ENCODE peak calls at places on chromosomes 12 and 14, in five cellular contexts. One of them, this sample, is unnamed. For H3K27me3, the result is how much of the 10 kb centered on the place peaks cover.

GRCh38 chr12:52608161-52608560 is 6.9 kb upstream of the KRT72 start:
- DNase-seq in pancreas: no peak
- DNase-seq in body of pancreas: no peak
- DNase-seq in brain microvascular endothelial cell: no peak
- DNase-seq in astrocyte: no peak
- DNase-seq in this sample: no peak

GRCh38 chr12:67772276-67773169 is 124.0 kb downstream of the DYRK2 start:
- DNase-seq in pancreas: no peak
- DNase-seq in astrocyte: peak
- DNase-seq in brain microvascular endothelial cell: peak
- DNase-seq in body of pancreas: no peak
- DNase-seq in this sample: no peak

GRCh38 chr12:26723379-26724308 is 109.3 kb downstream of the ITPR2 start:
- DNase-seq in pancreas: no peak
- DNase-seq in astrocyte: peak
- DNase-seq in brain microvascular endothelial cell: peak
- DNase-seq in body of pancreas: no peak
- DNase-seq in this sample: peak

GRCh38 chr14:81310606-81311005 is 89.5 kb downstream of the STON2 start:
- DNase-seq in body of pancreas: no peak
- DNase-seq in brain microvascular endothelial cell: no peak
- DNase-seq in astrocyte: no peak
- DNase-seq in pancreas: no peak
- DNase-seq in this sample: no peak

GRCh38 chr12:130557876-130558770 is 158.0 kb downstream of the RIMBP2 start:
- DNase-seq in astrocyte: no peak
- DNase-seq in pancreas: no peak
- DNase-seq in brain microvascular endothelial cell: no peak
- DNase-seq in body of pancreas: no peak
- DNase-seq in this sample: no peak

GRCh38 chr12:114995891-114996290 is 311.9 kb upstream of the TBX3 start:
- DNase-seq in body of pancreas: no peak
- DNase-seq in astrocyte: peak
- DNase-seq in pancreas: no peak
- DNase-seq in brain microvascular endothelial cell: peak
- DNase-seq in this sample: no peak

GRCh38 chr12:45282411-45282810 is 66.5 kb downstream of the ANO6 start:
- DNase-seq in body of pancreas: no peak
- DNase-seq in brain microvascular endothelial cell: no peak
- DNase-seq in astrocyte: no peak
- DNase-seq in pancreas: no peak
- DNase-seq in this sample: no peak

GRCh38 chr12:132717531-132718387 is 7.1 kb downstream of the PGAM5 start:
- DNase-seq in body of pancreas: no peak
- DNase-seq in pancreas: no peak
- DNase-seq in brain microvascular endothelial cell: no peak
- DNase-seq in astrocyte: no peak
- DNase-seq in this sample: no peak

GRCh38 chr14:88002421-88002820 is 2.5 kb upstream of the GPR65 start:
- DNase-seq in body of pancreas: no peak
- DNase-seq in astrocyte: no peak
- DNase-seq in brain microvascular endothelial cell: no peak
- DNase-seq in pancreas: no peak
- DNase-seq in this sample: no peak

GRCh38 chr14:75800792-75801191 is 139.7 kb downstream of the TTLL5 start:
- DNase-seq in astrocyte: no peak
- DNase-seq in pancreas: no peak
- DNase-seq in body of pancreas: no peak
- DNase-seq in brain microvascular endothelial cell: no peak
- DNase-seq in this sample: no peak

GRCh38 chr14:96176811-96177211 is 27.8 kb upstream of the BDKRB2 start:
- DNase-seq in astrocyte: peak
- DNase-seq in body of pancreas: peak
- DNase-seq in brain microvascular endothelial cell: peak
- DNase-seq in pancreas: no peak
- DNase-seq in this sample: peak

GRCh38 chr12:44031472-44032185 is 195.7 kb downstream of the TMEM117 start:
- DNase-seq in astrocyte: peak
- DNase-seq in pancreas: no peak
- DNase-seq in body of pancreas: no peak
- DNase-seq in brain microvascular endothelial cell: no peak
- DNase-seq in this sample: peak

GRCh38 chr14:104139460-104140212 is 1.2 kb downstream of the KIF26A start:
- DNase-seq in astrocyte: no peak
- DNase-seq in brain microvascular endothelial cell: no peak
- DNase-seq in pancreas: peak
- DNase-seq in body of pancreas: peak
- DNase-seq in this sample: no peak

GRCh38 chr12:75933136-75933535 is 98.4 kb downstream of the PHLDA1 start:
- DNase-seq in body of pancreas: no peak
- DNase-seq in brain microvascular endothelial cell: peak
- DNase-seq in astrocyte: peak
- DNase-seq in pancreas: no peak
- DNase-seq in this sample: peak

GRCh38 chr12:47337581-47337980 is 257.8 kb upstream of the AMIGO2 start:
- DNase-seq in astrocyte: no peak
- DNase-seq in brain microvascular endothelial cell: no peak
- DNase-seq in pancreas: no peak
- DNase-seq in body of pancreas: no peak
- DNase-seq in this sample: no peak

GRCh38 chr14:91998667-91999570 is 40.9 kb downstream of the TRIP11 start:
- DNase-seq in astrocyte: no peak
- DNase-seq in brain microvascular endothelial cell: no peak
- DNase-seq in body of pancreas: no peak
- DNase-seq in pancreas: no peak
- DNase-seq in this sample: no peak

GRCh38 chr14:21066882-21067502 is 3.1 kb upstream of the ARHGEF40 start:
- DNase-seq in astrocyte: no peak
- DNase-seq in body of pancreas: no peak
- DNase-seq in brain microvascular endothelial cell: no peak
- DNase-seq in pancreas: no peak
- DNase-seq in this sample: peak

GRCh38 chr14:89509891-89510290 is 92.9 kb upstream of the FOXN3 start:
- DNase-seq in pancreas: no peak
- DNase-seq in body of pancreas: no peak
- DNase-seq in brain microvascular endothelial cell: peak
- DNase-seq in astrocyte: peak
- DNase-seq in this sample: no peak

DNA sequence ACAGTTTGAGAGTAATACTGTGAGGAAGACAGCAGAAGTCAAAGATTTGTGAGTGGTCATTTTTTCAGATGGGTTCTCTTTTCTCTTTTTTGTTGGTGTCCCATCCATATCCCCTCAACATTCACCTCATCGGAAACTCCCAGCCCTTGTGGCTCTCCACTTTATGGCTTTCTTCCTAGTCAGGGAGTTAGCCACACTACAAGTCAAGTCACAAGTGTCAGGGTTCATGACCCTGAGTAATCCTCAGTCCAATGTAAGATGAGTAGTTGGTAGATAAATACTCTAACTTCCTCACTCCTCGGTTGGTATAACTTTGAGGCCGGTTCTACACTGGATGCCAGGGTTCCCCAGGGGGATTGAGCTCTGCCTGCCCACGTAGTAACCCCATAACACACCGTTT is 41.4 kb downstream of the PTGER2 start:
- DNase-seq in pancreas: no peak
- DNase-seq in astrocyte: no peak
- DNase-seq in body of pancreas: no peak
- DNase-seq in brain microvascular endothelial cell: no peak
- DNase-seq in this sample: no peak
- H3K4me3 ChIP-seq in pancreas: no peak
- H3K4me3 ChIP-seq in astrocyte: peak
- H3K4me3 ChIP-seq in body of pancreas: no peak
- H3K4me3 ChIP-seq in brain microvascular endothelial cell: no peak
- H3K4me3 ChIP-seq in this sample: no peak

DNA sequence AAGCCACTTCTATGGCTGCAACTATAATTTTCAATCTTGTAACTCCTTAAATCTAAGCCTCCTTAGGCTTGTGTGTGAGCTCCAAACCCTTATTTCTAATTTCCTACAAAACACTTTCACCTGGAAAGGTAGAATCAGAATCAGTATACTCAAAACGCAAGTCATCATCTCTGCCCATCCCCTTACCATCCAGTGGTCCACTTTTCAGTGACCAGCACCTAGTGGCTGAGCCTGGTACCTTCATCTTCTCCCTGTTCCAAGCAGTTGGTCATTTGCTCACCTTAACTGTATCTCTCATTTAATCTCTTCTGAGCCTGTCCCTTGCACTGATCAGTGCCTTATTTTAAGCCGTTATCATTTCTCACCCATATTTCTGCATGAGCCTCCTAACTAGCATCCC is 107.9 kb downstream of the PPM1H start:
- DNase-seq in brain microvascular endothelial cell: no peak
- DNase-seq in astrocyte: no peak
- DNase-seq in body of pancreas: no peak
- DNase-seq in pancreas: no peak
- DNase-seq in this sample: no peak
- TF ChIP-seq CTCF in brain microvascular endothelial cell: peak
- TF ChIP-seq CTCF in astrocyte: peak
- TF ChIP-seq CTCF in body of pancreas: no peak
- TF ChIP-seq CTCF in pancreas: no peak
- TF ChIP-seq CTCF in this sample: peak

DNA sequence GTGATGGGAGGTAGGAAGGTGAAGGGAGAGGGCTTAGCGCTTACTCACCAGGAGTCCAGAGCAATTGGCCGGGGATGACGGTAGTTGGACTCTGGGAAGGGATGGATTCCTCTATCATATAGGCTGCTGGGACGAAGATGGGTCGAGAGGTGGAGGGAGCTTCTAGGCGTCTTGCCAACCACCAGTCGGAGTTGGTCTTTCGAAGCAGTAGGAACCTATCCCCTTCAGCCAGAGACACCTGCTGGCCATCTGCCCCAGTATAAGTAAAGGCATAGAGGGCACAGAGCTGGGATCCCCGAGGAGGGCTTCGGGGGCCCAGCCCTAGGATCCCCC is 657 bp downstream of the ARHGAP9 start:
- DNase-seq in brain microvascular endothelial cell: no peak
- DNase-seq in astrocyte: no peak
- DNase-seq in pancreas: no peak
- DNase-seq in body of pancreas: no peak
- DNase-seq in this sample: no peak
- H3K27me3 ChIP-seq in brain microvascular endothelial cell: under half
- H3K27me3 ChIP-seq in astrocyte: under half
- H3K27me3 ChIP-seq in pancreas: under half
- H3K27me3 ChIP-seq in body of pancreas: under half
- H3K27me3 ChIP-seq in this sample: under half

GRCh38 chr14:69767369-69767999 is 542 bp downstream of the SRSF5 start:
- DNase-seq in body of pancreas: peak
- DNase-seq in brain microvascular endothelial cell: peak
- DNase-seq in astrocyte: peak
- DNase-seq in pancreas: peak
- DNase-seq in this sample: peak

GRCh38 chr14:69770559-69770958 is 3.6 kb downstream of the SRSF5 start:
- DNase-seq in body of pancreas: no peak
- DNase-seq in astrocyte: no peak
- DNase-seq in pancreas: no peak
- DNase-seq in brain microvascular endothelial cell: no peak
- DNase-seq in this sample: no peak

GRCh38 chr14:69766984-69767368 is at the start of gene SRSF5:
- DNase-seq in body of pancreas: peak
- DNase-seq in pancreas: peak
- DNase-seq in brain microvascular endothelial cell: peak
- DNase-seq in astrocyte: peak
- DNase-seq in this sample: peak

GRCh38 chr14:69769623-69770022 is 2.7 kb downstream of the SRSF5 start:
- DNase-seq in astrocyte: no peak
- DNase-seq in body of pancreas: peak
- DNase-seq in pancreas: peak
- DNase-seq in brain microvascular endothelial cell: no peak
- DNase-seq in this sample: no peak

GRCh38 chr14:69768873-69769272 is 1.9 kb downstream of the SRSF5 start:
- DNase-seq in astrocyte: peak
- DNase-seq in pancreas: no peak
- DNase-seq in body of pancreas: no peak
- DNase-seq in brain microvascular endothelial cell: no peak
- DNase-seq in this sample: peak
- H3K4me3 ChIP-seq in astrocyte: peak
- H3K4me3 ChIP-seq in pancreas: peak
- H3K4me3 ChIP-seq in body of pancreas: no peak
- H3K4me3 ChIP-seq in brain microvascular endothelial cell: peak
- H3K4me3 ChIP-seq in this sample: peak

GRCh38 chr14:102524026-102524450 is 14.5 kb upstream of the ANKRD9 start:
- DNase-seq in astrocyte: no peak
- DNase-seq in brain microvascular endothelial cell: no peak
- DNase-seq in body of pancreas: no peak
- DNase-seq in pancreas: no peak
- DNase-seq in this sample: no peak
- TF ChIP-seq CTCF in astrocyte: no peak
- TF ChIP-seq CTCF in brain microvascular endothelial cell: no peak
- TF ChIP-seq CTCF in body of pancreas: no peak
- TF ChIP-seq CTCF in pancreas: no peak
- TF ChIP-seq CTCF in this sample: no peak

DNA sequence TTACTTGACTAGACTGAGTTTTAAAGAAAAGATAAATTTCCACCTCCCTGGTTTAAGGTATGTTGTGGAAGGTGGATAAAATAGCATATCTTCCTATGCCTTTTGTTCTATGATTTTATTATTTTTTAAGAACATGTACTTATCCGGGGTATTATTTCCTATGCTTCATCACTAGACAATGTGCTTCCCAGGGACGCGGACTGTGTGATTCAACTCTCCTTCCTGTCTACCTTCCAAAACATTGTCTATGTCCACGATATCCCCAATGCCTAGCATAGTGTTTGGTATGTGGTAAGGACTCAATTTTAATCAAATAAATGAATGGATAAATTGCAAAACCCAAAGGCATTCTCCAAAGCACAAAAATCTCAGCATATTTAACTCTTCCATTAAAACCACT is 8.3 kb upstream of the CCND2 start:
- DNase-seq in brain microvascular endothelial cell: no peak
- DNase-seq in astrocyte: no peak
- DNase-seq in pancreas: no peak
- DNase-seq in body of pancreas: no peak
- DNase-seq in this sample: peak
- H3K27me3 ChIP-seq in brain microvascular endothelial cell: under half
- H3K27me3 ChIP-seq in astrocyte: under half
- H3K27me3 ChIP-seq in pancreas: under half
- H3K27me3 ChIP-seq in body of pancreas: under half
- H3K27me3 ChIP-seq in this sample: under half

DNA sequence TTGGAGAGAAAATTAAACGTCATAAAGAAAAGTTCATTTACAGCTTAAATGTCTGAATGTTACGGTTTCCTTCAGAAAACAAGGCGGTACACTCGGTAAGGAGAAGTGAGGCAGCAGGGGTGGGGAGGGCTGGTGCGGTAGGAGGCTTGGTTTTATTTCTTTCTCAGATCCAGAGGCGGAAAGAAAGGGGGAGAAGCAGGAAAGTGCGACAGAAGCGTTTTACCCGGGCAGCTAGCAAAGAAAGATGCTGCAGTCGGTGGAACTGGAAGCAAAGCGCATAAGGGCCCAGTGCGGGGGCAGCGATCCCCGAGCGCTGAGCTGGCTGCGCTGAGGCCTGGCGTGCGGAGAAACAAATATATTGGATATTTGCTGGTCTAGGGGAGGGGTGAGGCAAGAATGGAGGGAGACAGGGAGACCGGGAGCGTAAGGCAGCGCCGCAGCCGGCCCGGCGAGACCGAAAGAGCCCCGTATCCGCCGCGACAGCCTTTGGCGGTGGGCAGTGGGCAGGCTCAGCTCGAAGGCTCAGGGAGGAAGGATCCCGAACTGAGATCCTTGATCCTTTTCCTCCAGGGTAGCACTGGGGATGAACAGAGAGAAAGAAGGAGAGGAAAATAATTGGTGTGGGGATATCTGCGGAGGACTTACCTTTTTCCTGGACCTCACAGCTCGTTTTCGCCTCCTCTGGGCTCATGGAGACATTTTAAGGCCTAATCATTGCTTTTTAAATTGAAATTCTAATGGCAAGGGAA is 6.4 kb upstream of the HOXC11 start:
- DNase-seq in pancreas: no peak
- DNase-seq in astrocyte: no peak
- DNase-seq in brain microvascular endothelial cell: no peak
- DNase-seq in body of pancreas: no peak
- DNase-seq in this sample: no peak
- H3K4me3 ChIP-seq in pancreas: no peak
- H3K4me3 ChIP-seq in astrocyte: no peak
- H3K4me3 ChIP-seq in brain microvascular endothelial cell: no peak
- H3K4me3 ChIP-seq in body of pancreas: no peak
- H3K4me3 ChIP-seq in this sample: no peak